ENCODE peak calls at places on chromosome 10, in four cellular contexts. J, Y, D and L are unnamed samples. For H3K27me3, the result is how much of the 10 kb centered on the place peaks cover.

GRCh38 chr10:96073722-96074121 is 30.3 kb downstream of the CCNJ start:
- DNase-seq in Y (peak), D (no peak), J (peak), L (peak)

GRCh38 chr10:106930751-106931150 is 233.8 kb downstream of the SORCS1 start:
- DNase-seq in Y (no peak), D (no peak), J (no peak), L (peak)

GRCh38 chr10:11516419-11516721 is 95.1 kb downstream of the USP6NL start:
- DNase-seq in J (no peak), Y (peak), D (no peak), L (no peak)

GRCh38 chr10:329361-330099 is 194.3 kb downstream of the ZMYND11 start:
- DNase-seq in J (peak), D (peak), Y (peak), L (peak)

GRCh38 chr10:6382081-6382480 is 179.3 kb downstream of the PFKFB3 start:
- DNase-seq in D (peak), Y (no peak), J (peak), L (peak)

GRCh38 chr10:53606951-53607350 is 834.4 kb upstream of the MBL2 start:
- DNase-seq in Y (peak), J (no peak), D (no peak), L (no peak)

GRCh38 chr10:17428096-17428615 is 26.2 kb downstream of the ST8SIA6 start:
- DNase-seq in Y (no peak), D (no peak), J (no peak), L (no peak)

GRCh38 chr10:70773965-70774809 is 11.0 kb downstream of the TBATA start:
- DNase-seq in J (no peak), D (no peak), Y (no peak), L (no peak)

GRCh38 chr10:20677340-20677739 is 219.8 kb downstream of the NEBL start:
- DNase-seq in D (no peak), Y (no peak), J (no peak), L (no peak)

DNA sequence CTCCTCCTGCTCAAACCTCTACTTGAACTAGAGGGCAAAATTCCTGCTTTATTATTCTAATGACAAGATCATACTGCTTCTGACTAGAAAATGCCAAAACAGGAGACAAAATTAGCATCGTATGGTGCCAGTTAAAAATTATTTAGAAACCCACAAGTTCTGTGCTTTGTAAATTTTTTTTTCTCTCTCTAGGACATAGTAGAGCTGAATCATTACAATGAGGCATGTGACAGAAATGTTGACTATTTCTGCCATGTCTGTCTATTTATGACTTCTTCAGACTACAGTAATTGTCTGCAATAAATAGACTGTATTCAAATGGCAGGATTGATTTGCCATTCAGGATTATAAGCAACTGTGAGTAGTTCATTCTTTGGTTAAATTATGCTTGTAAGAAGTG is 335.8 kb downstream of the PRPF18 start:
- DNase-seq in J (no peak), D (no peak), Y (no peak), L (no peak)
- H3K27ac ChIP-seq in J (no peak), D (no peak), Y (no peak), L (no peak)

GRCh38 chr10:100858742-100859141 is 54.0 kb upstream of the SLF2 start:
- DNase-seq in Y (no peak), J (no peak), D (no peak), L (no peak)
- H3K27me3 ChIP-seq in Y (under half), J (under half), D (under half), L (under half)

DNA sequence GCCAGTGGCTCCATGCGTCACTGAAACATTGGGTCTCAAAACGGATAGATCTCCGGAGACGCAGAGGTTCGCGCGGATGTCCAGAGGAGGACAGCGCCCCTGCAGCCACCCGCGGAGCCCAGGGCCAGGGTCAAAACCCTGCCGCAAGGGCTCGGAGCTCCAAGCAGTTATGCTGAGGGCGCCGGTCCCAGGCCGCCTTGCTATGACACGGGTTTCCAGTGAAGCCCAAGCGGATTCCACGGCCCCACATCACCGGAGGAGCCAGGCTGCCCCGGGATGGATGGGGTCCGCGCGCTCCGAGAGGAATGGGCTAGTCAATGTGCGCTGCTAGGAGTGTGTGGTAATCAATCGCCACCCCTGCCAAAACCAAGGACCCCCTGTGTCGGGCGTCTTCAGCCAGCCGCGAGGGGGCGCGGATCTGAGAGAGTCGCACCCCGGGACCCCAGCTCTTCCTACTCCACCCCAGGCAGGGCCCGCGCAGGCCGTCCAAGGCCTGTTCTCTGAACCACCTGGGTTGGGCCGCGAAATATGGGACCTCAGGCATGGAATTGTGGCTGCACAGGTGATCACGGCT is 5.6 kb upstream of the EMX2 start:
- DNase-seq in Y (no peak), D (no peak), J (no peak), L (no peak)
- H3K27ac ChIP-seq in Y (no peak), D (no peak), J (no peak), L (no peak)

GRCh38 chr10:127715782-127716378 is 21.1 kb upstream of the FOXI2 start:
- DNase-seq in J (peak), Y (no peak), D (no peak), L (no peak)

GRCh38 chr10:127720142-127720541 is 16.8 kb upstream of the FOXI2 start:
- DNase-seq in D (no peak), J (no peak), Y (no peak), L (no peak)

GRCh38 chr10:127715249-127715648 is 21.7 kb upstream of the FOXI2 start:
- DNase-seq in J (no peak), Y (no peak), D (no peak), L (no peak)

GRCh38 chr10:127720903-127721302 is 16.1 kb upstream of the FOXI2 start:
- DNase-seq in Y (no peak), J (no peak), D (no peak), L (no peak)
- H3K27me3 ChIP-seq in Y (under half), J (under half), D (under half), L (under half)

DNA sequence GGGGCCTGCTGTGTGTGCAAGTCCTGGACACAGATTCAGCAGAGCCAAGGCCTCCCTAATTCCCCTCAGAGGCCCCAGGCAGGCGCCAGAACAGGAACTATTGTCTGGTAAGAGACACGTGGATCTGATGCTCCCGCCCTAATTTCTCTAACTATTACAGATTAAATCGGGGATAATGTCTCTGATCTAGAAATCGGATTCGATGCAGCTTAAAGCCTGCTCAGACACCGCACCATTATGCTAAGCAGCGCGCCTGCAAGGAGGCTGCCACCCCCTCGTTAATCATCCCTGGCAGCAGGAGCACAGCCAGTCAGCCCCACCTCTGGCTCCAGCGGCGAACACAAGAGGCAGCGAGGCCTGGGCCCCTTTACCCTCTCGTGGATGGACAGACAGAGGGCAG is 122.3 kb downstream of the GRID1 start:
- DNase-seq in Y (no peak), D (no peak), J (no peak), L (no peak)
- H3K27ac ChIP-seq in Y (no peak), D (no peak), J (no peak), L (no peak)

GRCh38 chr10:97149065-97149680 is 36.6 kb downstream of the SLIT1 start:
- DNase-seq in J (no peak), D (no peak), Y (no peak), L (no peak)
- H3K27me3 ChIP-seq in J (under half), D (under half), Y (under half), L (under half)

GRCh38 chr10:130787252-130787651 is 524.3 kb downstream of the TCERG1L start:
- DNase-seq in J (no peak), D (peak), Y (no peak), L (no peak)

GRCh38 chr10:130787821-130788220 is 523.7 kb downstream of the TCERG1L start:
- DNase-seq in J (no peak), D (no peak), Y (no peak), L (no peak)

GRCh38 chr10:130790339-130790738 is 521.2 kb downstream of the TCERG1L start:
- DNase-seq in J (peak), D (no peak), Y (no peak), L (no peak)

GRCh38 chr10:130795819-130796218 is 515.7 kb downstream of the TCERG1L start:
- DNase-seq in Y (no peak), J (no peak), D (peak), L (no peak)

DNA sequence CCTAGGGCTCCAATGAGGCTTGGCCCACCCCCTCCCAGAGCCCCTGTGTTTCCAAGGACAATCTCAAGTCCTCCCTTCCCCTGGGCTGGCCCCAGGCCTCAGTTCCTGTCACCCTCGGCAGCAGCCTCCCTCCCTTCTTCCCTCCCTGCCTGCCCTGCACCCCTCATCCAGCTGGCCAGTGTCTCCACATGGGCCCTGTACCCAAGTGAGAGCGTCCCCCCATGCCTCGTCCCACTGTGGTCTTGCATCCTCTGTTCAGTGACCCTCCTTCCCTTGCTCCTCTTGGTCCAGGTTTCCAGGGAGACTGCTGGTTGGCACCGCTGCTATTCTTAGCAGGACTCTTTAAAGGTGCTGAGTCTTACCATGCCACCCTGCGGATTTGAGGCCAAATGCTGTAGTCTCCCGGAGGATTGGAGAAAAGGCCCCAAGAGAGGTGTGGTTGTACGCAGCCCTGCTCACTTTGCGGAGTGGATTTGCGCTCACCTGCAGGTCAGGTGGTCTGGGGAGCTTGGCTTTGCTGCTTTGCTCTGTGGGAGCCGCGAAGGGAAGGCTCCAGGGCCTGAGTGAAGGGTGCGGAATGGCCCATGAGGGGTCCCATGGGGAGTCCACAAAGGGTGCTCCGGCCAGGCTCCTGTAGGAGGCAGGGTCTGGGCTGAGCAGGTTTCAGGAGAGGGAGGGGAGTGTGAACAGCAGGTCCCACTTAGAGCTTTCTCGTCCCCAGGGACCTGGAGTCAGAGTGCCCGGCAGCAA is 519.2 kb downstream of the TCERG1L start:
- DNase-seq in D (no peak), Y (no peak), J (no peak), L (no peak)
- H3K27ac ChIP-seq in D (no peak), Y (no peak), J (no peak), L (no peak)

GRCh38 chr10:4109469-4109868 is 324.5 kb upstream of the KLF6 start:
- DNase-seq in J (peak), Y (no peak), D (no peak), L (no peak)
- H3K27me3 ChIP-seq in J (under half), Y (under half), D (under half), L (under half)

GRCh38 chr10:119233821-119234220 is 26.4 kb downstream of the GRK5 start:
- DNase-seq in D (no peak), Y (no peak), J (peak), L (no peak)
- H3K27ac ChIP-seq in D (peak), Y (no peak), J (peak), L (no peak)